ENCODE peak calls at places on chromosomes 4 and X, in four cellular contexts. Q, J, T and A are unnamed samples.

GRCh38 chr4:71194454-71194853 is 144.4 kb upstream of the SLC4A4 start:
- DNase-seq in Q (no peak), J (no peak), T (no peak), A (no peak)

GRCh38 chr4:65665951-65666523 is 4.3 kb downstream of the EPHA5 start:
- DNase-seq in Q (no peak), J (no peak), T (no peak), A (no peak)

GRCh38 chr4:152415980-152416379 is 119.9 kb downstream of the FBXW7 start:
- DNase-seq in Q (peak), J (peak), T (no peak), A (peak)

GRCh38 chrX:54865208-54865607 is 55.4 kb upstream of the TRO start:
- DNase-seq in Q (no peak), J (no peak), T (no peak), A (no peak)

GRCh38 chr4:83618991-83619390 is 83.1 kb downstream of the GPAT3 start:
- DNase-seq in Q (peak), J (peak), T (no peak), A (peak)

GRCh38 chrX:68840256-68840655 is 11.4 kb downstream of the EFNB1 start:
- DNase-seq in Q (no peak), J (no peak), T (no peak), A (no peak)

GRCh38 chr4:152038238-152038637 is 277.4 kb upstream of the GATB start:
- DNase-seq in Q (peak), J (peak), T (no peak), A (no peak)

GRCh38 chrX:43962636-43963035 is 10.6 kb downstream of the NDP start:
- DNase-seq in Q (no peak), J (no peak), T (no peak), A (no peak)

GRCh38 chr4:56134272-56134671 is 185.5 kb downstream of the CEP135 start:
- DNase-seq in Q (peak), J (no peak), T (no peak), A (no peak)

GRCh38 chr4:149751174-149751573 is 64.5 kb downstream of the IQCM start:
- DNase-seq in Q (no peak), J (no peak), T (no peak), A (no peak)

GRCh38 chrX:28042826-28043564 is 61.7 kb upstream of the DCAF8L1 start:
- DNase-seq in Q (no peak), J (no peak), T (no peak), A (no peak)

GRCh38 chr4:122711893-122712292 is 20.6 kb upstream of the BBS12 start:
- DNase-seq in Q (no peak), J (no peak), T (no peak), A (no peak)

GRCh38 chr4:189659302-189659701 is 281.4 kb upstream of the FRG1 start:
- DNase-seq in Q (no peak), J (no peak), T (no peak), A (no peak)

GRCh38 chr4:30828290-30828926 is 108.2 kb downstream of the PCDH7 start:
- DNase-seq in Q (peak), J (no peak), T (no peak), A (no peak)

GRCh38 chrX:5236096-5236495 is 992.6 kb downstream of the NLGN4X start:
- DNase-seq in Q (no peak), J (no peak), T (no peak), A (no peak)

GRCh38 chrX:153885208-153885787 is 675 bp downstream of the L1CAM start:
- DNase-seq in Q (no peak), J (no peak), T (no peak), A (no peak)

GRCh38 chr4:77493829-77494551 is 111.6 kb upstream of the CXCL13 start:
- DNase-seq in Q (no peak), J (peak), T (no peak), A (no peak)

GRCh38 chr4:119672938-119673337 is 44.3 kb upstream of the PDE5A start:
- DNase-seq in Q (no peak), J (no peak), T (no peak), A (no peak)

GRCh38 chr4:47061435-47061834 is 30.1 kb downstream of the GABRB1 start:
- DNase-seq in Q (peak), J (peak), T (no peak), A (no peak)

GRCh38 chr4:1172228-1172851 is at the start of gene SPON2:
- DNase-seq in Q (peak), J (no peak), T (peak), A (no peak)

GRCh38 chr4:153161599-153161971 is 42.7 kb upstream of the TRIM2 start:
- DNase-seq in Q (peak), J (no peak), T (no peak), A (no peak)

GRCh38 chrX:7159132-7159861 is 11.3 kb upstream of the PUDP start:
- DNase-seq in Q (no peak), J (no peak), T (no peak), A (peak)

GRCh38 chr4:156633846-156634245 is 337.8 kb downstream of the PDGFC start:
- DNase-seq in Q (no peak), J (no peak), T (no peak), A (no peak)

GRCh38 chrX:10235851-10236250 is 79.1 kb downstream of the CLCN4 start:
- DNase-seq in Q (peak), J (no peak), T (no peak), A (no peak)

GRCh38 chrX:57929373-57929772 is 19.1 kb upstream of the ZXDA start:
- DNase-seq in Q (peak), J (peak), T (no peak), A (no peak)

GRCh38 chr4:98565646-98566403 is 92.6 kb downstream of the TSPAN5 start:
- DNase-seq in Q (no peak), J (no peak), T (no peak), A (no peak)

GRCh38 chr4:151768835-151769234 is 8.0 kb upstream of the GATB start:
- DNase-seq in Q (no peak), J (no peak), T (no peak), A (no peak)

DNA sequence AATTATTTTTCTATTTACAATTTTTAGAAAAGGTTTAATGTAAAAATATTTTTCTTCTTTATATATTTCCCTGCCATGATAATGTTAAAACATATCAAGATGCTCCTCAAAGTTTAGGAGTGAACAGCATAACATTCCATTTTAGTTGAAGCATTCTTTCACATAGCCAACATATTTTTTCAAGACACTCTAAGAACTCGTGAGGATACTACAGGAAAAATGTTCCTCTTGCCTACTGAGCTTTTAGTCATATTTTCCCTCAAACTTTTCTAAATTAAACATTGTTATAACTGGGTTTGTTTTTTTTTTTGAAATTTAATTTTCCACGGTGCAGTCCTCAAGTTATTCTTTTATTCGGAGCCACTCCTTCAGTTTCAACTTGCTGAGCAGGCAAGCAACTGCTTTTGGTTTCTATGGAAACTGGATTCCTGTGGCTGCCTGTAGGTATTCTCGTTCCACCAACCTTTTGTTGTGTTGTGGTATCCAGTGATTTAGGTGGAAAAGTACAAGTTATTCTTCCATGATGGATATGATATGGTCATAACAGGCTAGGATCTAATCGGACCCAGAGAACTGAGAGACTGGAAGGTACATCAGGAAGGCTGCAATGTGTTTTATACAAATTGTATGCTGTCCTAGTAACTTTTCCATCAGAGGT is 248.0 kb downstream of the TRIML1 start:
- DNase-seq in Q (peak), J (no peak), T (no peak), A (peak)
- TF ChIP-seq CTCF in Q (no peak), J (no peak), T (no peak), A (no peak)

DNA sequence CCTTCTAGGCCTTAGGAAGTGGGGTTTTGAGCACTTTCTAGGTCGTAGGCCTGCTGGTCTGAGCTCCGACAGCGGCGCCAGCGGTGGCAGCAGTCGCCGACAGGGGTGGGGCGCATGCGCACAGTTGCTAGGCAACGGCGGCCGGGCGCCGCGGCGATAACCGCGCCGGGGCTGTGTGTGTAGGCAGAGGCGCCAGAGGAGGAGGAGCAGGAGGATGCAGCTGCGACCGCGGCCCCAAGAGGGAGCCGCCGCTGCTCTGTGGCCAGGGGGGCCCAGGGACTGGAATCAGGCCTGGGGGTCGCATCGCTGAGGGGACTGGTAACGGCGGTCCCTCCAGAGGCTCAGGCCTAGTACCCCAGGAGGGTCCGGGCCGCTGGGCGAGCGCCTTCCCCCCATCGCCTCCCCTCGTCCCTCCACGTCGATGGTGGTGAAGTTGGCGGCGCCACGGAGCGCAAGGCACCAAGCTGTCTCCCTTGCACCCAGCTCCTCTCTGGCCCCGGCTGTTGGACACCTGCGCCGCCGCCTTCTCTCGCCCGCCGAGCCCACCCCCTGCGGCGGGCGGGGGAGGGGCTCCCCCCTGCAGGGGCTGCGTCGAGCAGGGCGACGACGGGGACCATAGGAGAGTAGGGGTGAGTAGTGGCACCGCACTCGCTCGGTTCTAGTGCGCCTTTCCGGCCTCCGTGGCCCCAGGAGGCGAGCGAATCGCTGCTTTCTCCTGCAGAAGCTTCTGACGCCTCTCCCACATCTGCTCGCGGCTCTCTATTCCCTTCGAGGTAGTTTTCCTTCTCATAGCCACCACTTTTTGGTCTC is 58.6 kb upstream of the ZC4H2 start:
- DNase-seq in Q (peak), J (peak), T (peak), A (peak)
- TF ChIP-seq CTCF in Q (peak), J (peak), T (peak), A (no peak)

GRCh38 chr4:22531226-22531625 is 15.4 kb upstream of the ADGRA3 start:
- DNase-seq in Q (no peak), J (no peak), T (no peak), A (no peak)
- TF ChIP-seq CTCF in Q (no peak), J (no peak), T (no peak), A (no peak)

GRCh38 chrX:134931550-134931949 is 59.2 kb upstream of the SMIM10 start:
- DNase-seq in Q (no peak), J (no peak), T (no peak), A (no peak)
- TF ChIP-seq CTCF in Q (no peak), J (peak), T (no peak), A (no peak)

DNA sequence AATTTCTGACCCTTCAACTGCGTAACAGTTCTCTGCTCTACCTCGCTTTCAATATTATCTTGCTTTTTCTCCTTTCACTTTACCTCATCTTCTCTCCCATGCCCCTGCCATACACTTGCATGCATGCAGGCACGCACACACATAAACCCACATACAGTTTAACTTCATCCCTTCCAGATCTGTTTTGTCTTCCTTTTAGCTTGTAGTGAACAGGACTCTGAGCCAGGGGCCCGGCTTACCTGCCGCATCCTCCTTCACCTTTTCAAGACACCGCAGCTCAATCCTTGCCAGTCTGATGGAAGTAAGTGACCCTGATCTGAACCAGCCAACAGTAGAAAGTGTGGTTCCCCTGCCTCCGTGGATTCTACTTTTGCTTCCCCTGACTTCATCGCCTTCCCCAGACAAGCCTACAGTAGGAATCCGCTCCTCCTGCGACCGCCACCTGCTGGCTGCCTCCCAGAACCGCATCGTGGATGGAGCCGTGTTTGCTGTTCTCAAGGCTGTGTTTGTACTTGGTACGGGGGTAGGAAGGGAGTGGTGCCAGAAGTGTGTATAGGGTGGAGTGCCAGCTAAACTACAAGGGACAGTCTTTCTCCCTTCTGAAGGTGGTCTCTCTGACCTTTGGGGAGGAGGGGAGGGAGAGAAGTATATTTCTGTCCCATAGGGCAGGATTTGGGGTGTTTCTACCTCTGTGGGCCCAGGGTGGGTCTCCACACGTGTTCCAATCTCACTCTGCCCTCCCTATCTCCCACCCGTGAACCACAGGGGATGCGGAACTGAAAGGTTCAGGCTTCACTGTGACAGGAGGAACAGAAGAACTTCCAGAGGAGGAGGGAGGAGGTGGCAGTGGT is 10.7 kb downstream of the MED12 start:
- DNase-seq in Q (peak), J (peak), T (peak), A (peak)
- TF ChIP-seq CTCF in Q (peak), J (peak), T (peak), A (peak)

GRCh38 chr4:132797856-132798255 is 351.2 kb upstream of the PCDH10 start:
- DNase-seq in Q (no peak), J (no peak), T (no peak), A (no peak)
- TF ChIP-seq CTCF in Q (no peak), J (no peak), T (no peak), A (no peak)

GRCh38 chr4:147368948-147369347 is 111.9 kb upstream of the EDNRA start:
- DNase-seq in Q (peak), J (peak), T (no peak), A (no peak)

GRCh38 chr4:147367841-147368385 is 113.0 kb upstream of the EDNRA start:
- DNase-seq in Q (no peak), J (no peak), T (no peak), A (no peak)

GRCh38 chr4:147370473-147370872 is 110.4 kb upstream of the EDNRA start:
- DNase-seq in Q (peak), J (no peak), T (no peak), A (peak)

GRCh38 chr4:147371661-147372060 is 109.2 kb upstream of the EDNRA start:
- DNase-seq in Q (peak), J (peak), T (no peak), A (peak)

DNA sequence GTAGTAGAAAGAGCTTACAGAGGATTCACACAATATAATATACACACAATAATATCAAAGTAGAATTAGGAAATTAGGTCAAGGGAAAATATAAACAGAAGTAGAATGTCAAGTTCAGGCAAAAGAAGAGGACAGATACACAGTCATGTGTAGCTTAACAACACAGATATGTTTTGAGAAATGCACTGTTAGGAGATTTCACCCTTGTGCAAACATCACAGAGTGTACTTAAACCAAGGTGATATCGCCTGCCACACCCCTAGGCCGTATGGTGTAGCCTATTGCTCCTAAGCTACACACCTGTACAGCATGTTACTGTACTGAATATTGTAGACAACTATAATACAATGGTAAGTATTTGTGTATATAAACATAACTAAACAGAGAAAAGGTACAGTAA is 110.0 kb upstream of the EDNRA start:
- DNase-seq in Q (no peak), J (no peak), T (no peak), A (no peak)
- TF ChIP-seq CTCF in Q (no peak), J (no peak), T (no peak), A (no peak)

GRCh38 chr4:44580231-44580630 is 71.2 kb downstream of the YIPF7 start:
- DNase-seq in Q (no peak), J (no peak), T (no peak), A (no peak)

GRCh38 chr4:44578954-44579353 is 72.5 kb downstream of the YIPF7 start:
- DNase-seq in Q (no peak), J (no peak), T (no peak), A (no peak)

DNA sequence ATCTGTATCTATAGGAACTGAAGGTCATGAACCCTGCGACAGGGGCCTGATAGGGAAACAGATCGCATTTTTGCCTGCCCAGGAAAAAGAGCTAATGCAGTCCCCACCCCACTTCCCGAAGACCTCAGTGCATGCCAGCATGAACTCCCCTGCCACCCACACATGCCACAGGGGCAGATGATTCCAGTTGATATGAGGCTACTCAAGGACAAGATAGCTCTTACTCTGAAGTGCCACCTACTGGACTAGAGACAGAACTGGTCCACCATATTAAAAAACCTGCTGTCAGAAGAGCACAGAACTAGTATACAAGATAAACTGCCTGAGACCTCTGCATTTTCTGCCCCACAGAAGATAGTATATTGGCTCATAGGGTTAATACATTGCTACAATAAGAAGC is 68.0 kb downstream of the YIPF7 start:
- DNase-seq in Q (no peak), J (no peak), T (no peak), A (no peak)
- TF ChIP-seq CTCF in Q (no peak), J (no peak), T (no peak), A (no peak)

DNA sequence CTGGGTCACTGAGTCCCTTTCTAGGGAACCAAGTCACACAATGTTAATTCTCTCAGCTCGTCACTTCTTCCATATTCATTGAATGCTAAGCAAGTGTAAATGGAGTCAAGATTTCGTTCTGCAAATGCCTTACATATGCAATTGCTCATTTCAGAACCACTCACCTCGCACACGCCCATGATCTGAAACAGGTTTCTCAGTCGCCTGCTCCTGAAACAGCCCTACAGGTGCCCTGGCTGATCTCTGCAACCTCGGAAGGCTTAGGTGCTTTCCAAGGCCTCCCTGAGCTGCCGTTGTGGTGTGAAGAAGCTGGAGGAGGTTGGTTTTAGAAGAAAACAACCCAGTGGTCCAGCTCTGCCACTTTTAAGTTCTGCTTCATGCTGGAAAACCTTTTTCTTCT is 100.8 kb upstream of the MSX1 start:
- DNase-seq in Q (no peak), J (no peak), T (no peak), A (no peak)
- TF ChIP-seq CTCF in Q (no peak), J (no peak), T (no peak), A (no peak)